ENCODE peak calls at places on chromosomes 12 and 14, in six cellular contexts. One of them, this sample, is unnamed.

GRCh38 chr12:11563785-11564739 is 85.4 kb upstream of the ETV6 start:
- DNase-seq in cardiac muscle cell: peak; percentile 16
- DNase-seq in neural progenitor cell: no peak
- DNase-seq in osteoblast: peak; percentile 9
- DNase-seq in WTC11: no peak
- DNase-seq in GM23338: no peak
- DNase-seq in this sample: no peak

GRCh38 chr14:95998656-95999055 is 40.5 kb upstream of the C14orf132 start:
- DNase-seq in cardiac muscle cell: peak; percentile 62
- DNase-seq in neural progenitor cell: no peak
- DNase-seq in osteoblast: peak; percentile 48
- DNase-seq in WTC11: no peak
- DNase-seq in GM23338: no peak
- DNase-seq in this sample: no peak

GRCh38 chr14:79278798-79279644 is 932.3 kb downstream of the DIO2 start:
- DNase-seq in cardiac muscle cell: peak; percentile 86
- DNase-seq in neural progenitor cell: peak; percentile 96
- DNase-seq in osteoblast: peak; percentile 87
- DNase-seq in WTC11: peak; percentile 85
- DNase-seq in GM23338: peak; percentile 93
- DNase-seq in this sample: no peak

GRCh38 chr14:38248629-38249028 is 7.3 kb downstream of the CLEC14A start:
- DNase-seq in cardiac muscle cell: no peak
- DNase-seq in neural progenitor cell: peak; percentile 29
- DNase-seq in osteoblast: no peak
- DNase-seq in WTC11: no peak
- DNase-seq in GM23338: peak; percentile 41
- DNase-seq in this sample: no peak

GRCh38 chr14:102849522-102850379 is 72.5 kb downstream of the TRAF3 start:
- DNase-seq in cardiac muscle cell: peak; percentile 19
- DNase-seq in neural progenitor cell: no peak
- DNase-seq in osteoblast: no peak
- DNase-seq in WTC11: no peak
- DNase-seq in GM23338: no peak
- DNase-seq in this sample: no peak

GRCh38 chr14:52527052-52527451 is 25.3 kb downstream of the TXNDC16 start:
- DNase-seq in cardiac muscle cell: no peak
- DNase-seq in neural progenitor cell: no peak
- DNase-seq in osteoblast: no peak
- DNase-seq in WTC11: no peak
- DNase-seq in GM23338: peak; percentile 17
- DNase-seq in this sample: no peak

GRCh38 chr14:63901434-63902085 is 48.8 kb downstream of the SYNE2 start:
- DNase-seq in cardiac muscle cell: peak; percentile 91
- DNase-seq in neural progenitor cell: no peak
- DNase-seq in osteoblast: no peak
- DNase-seq in WTC11: no peak
- DNase-seq in GM23338: no peak
- DNase-seq in this sample: no peak

GRCh38 chr12:124277394-124278222 is 17.3 kb upstream of the RFLNA start:
- DNase-seq in cardiac muscle cell: no peak
- DNase-seq in neural progenitor cell: no peak
- DNase-seq in osteoblast: no peak
- DNase-seq in WTC11: no peak
- DNase-seq in GM23338: no peak
- DNase-seq in this sample: no peak

GRCh38 chr14:50812180-50812579 is 18.8 kb downstream of the NIN start:
- DNase-seq in cardiac muscle cell: no peak
- DNase-seq in neural progenitor cell: no peak
- DNase-seq in osteoblast: no peak
- DNase-seq in WTC11: no peak
- DNase-seq in GM23338: no peak
- DNase-seq in this sample: no peak

GRCh38 chr14:92969470-92970232 is 46.7 kb downstream of the CHGA start:
- DNase-seq in cardiac muscle cell: no peak
- DNase-seq in neural progenitor cell: no peak
- DNase-seq in osteoblast: peak; percentile 45
- DNase-seq in WTC11: no peak
- DNase-seq in GM23338: no peak
- DNase-seq in this sample: no peak

GRCh38 chr12:76519538-76519937 is 40.0 kb downstream of the OSBPL8 start:
- DNase-seq in cardiac muscle cell: peak; percentile 26
- DNase-seq in neural progenitor cell: no peak
- DNase-seq in osteoblast: no peak
- DNase-seq in WTC11: no peak
- DNase-seq in GM23338: no peak
- DNase-seq in this sample: peak; percentile 49

GRCh38 chr14:50060871-50061663 is 55.3 kb downstream of the VCPKMT start:
- DNase-seq in cardiac muscle cell: peak; percentile 96
- DNase-seq in neural progenitor cell: no peak
- DNase-seq in osteoblast: peak; percentile 96
- DNase-seq in WTC11: no peak
- DNase-seq in GM23338: peak; percentile 80
- DNase-seq in this sample: peak; percentile 83

GRCh38 chr14:59306775-59307174 is 118.3 kb downstream of the DAAM1 start:
- DNase-seq in cardiac muscle cell: peak; percentile 49
- DNase-seq in neural progenitor cell: no peak
- DNase-seq in osteoblast: no peak
- DNase-seq in WTC11: no peak
- DNase-seq in GM23338: no peak
- DNase-seq in this sample: no peak

GRCh38 chr12:121507245-121507644 is 73.6 kb downstream of the KDM2B start:
- DNase-seq in cardiac muscle cell: no peak
- DNase-seq in neural progenitor cell: no peak
- DNase-seq in osteoblast: no peak
- DNase-seq in WTC11: no peak
- DNase-seq in GM23338: no peak
- DNase-seq in this sample: no peak

GRCh38 chr12:122206976-122207375 is 3.5 kb downstream of the B3GNT4 start:
- DNase-seq in cardiac muscle cell: no peak
- DNase-seq in neural progenitor cell: no peak
- DNase-seq in osteoblast: peak; percentile 66
- DNase-seq in WTC11: no peak
- DNase-seq in GM23338: no peak
- DNase-seq in this sample: no peak

GRCh38 chr12:7092229-7092985 is at the start of gene C1R:
- DNase-seq in cardiac muscle cell: peak; percentile 95
- DNase-seq in neural progenitor cell: peak; percentile 69
- DNase-seq in osteoblast: peak; percentile 96
- DNase-seq in WTC11: peak; percentile 76
- DNase-seq in GM23338: peak; percentile 84
- DNase-seq in this sample: no peak

GRCh38 chr14:71651228-71651627 is 281.0 kb upstream of the RGS6 start:
- DNase-seq in cardiac muscle cell: peak; percentile 91
- DNase-seq in neural progenitor cell: no peak
- DNase-seq in osteoblast: no peak
- DNase-seq in WTC11: no peak
- DNase-seq in GM23338: no peak
- DNase-seq in this sample: no peak

GRCh38 chr14:21476925-21477681 is at the start of the genes RAB2B and TOX4:
- DNase-seq in cardiac muscle cell: peak; percentile 99
- DNase-seq in neural progenitor cell: peak; percentile 98
- DNase-seq in osteoblast: peak; percentile 96
- DNase-seq in WTC11: peak; percentile 97
- DNase-seq in GM23338: peak; percentile 99
- DNase-seq in this sample: peak; percentile 97

GRCh38 chr14:83255015-83255726 is 1721.5 kb upstream of the SEL1L start:
- DNase-seq in cardiac muscle cell: no peak
- DNase-seq in neural progenitor cell: no peak
- DNase-seq in osteoblast: no peak
- DNase-seq in WTC11: no peak
- DNase-seq in GM23338: no peak
- DNase-seq in this sample: no peak

GRCh38 chr12:114404451-114405198 is 1.3 kb downstream of the TBX5 start:
- DNase-seq in cardiac muscle cell: peak; percentile 40
- DNase-seq in neural progenitor cell: no peak
- DNase-seq in osteoblast: peak; percentile 72
- DNase-seq in WTC11: no peak
- DNase-seq in GM23338: peak; percentile 39
- DNase-seq in this sample: no peak

GRCh38 chr12:114403690-114404450 is 2.1 kb downstream of the TBX5 start:
- DNase-seq in cardiac muscle cell: peak; percentile 71
- DNase-seq in neural progenitor cell: peak; percentile 66
- DNase-seq in osteoblast: no peak
- DNase-seq in WTC11: peak; percentile 68
- DNase-seq in GM23338: peak; percentile 71
- DNase-seq in this sample: no peak

GRCh38 chr12:114405199-114405448 is 820 bp downstream of the TBX5 start:
- DNase-seq in cardiac muscle cell: peak; percentile 49
- DNase-seq in neural progenitor cell: no peak
- DNase-seq in osteoblast: peak; percentile 75
- DNase-seq in WTC11: no peak
- DNase-seq in GM23338: no peak
- DNase-seq in this sample: no peak

GRCh38 chr12:114401346-114402320 is 4.3 kb downstream of the TBX5 start:
- DNase-seq in cardiac muscle cell: no peak
- DNase-seq in neural progenitor cell: no peak
- DNase-seq in osteoblast: peak; percentile 76
- DNase-seq in WTC11: no peak
- DNase-seq in GM23338: no peak
- DNase-seq in this sample: no peak

DNA sequence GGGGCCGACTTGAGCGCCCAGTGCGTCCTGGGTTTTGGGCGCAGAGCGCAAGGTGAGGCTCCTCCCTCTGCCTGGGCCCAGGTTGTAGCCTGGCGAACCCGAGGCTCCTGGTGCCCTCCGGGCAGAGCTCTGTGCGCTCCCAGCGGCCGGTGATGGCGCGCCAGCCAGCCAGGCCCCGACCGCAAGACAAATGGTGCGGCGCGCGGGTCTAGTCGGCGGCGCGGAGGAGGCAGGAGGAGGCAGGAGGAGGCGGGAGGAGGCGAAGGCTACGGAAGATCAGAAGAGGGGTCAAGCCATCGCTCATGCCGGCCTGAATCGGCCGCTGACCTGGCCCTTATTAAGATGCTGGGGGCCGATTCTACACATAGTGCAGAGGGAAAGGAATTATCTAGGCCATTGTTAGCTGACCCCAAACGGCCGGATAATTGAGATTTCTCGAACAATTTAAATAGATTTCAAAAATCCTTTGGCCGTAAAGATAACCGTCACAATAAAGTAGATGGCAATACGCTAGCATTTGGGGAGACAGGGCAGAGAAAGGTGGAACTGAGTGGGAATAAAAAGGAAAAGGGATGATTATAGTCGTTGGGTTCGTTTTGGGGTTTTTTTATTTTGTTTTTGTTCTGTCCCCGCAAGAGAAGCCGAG is 2.8 kb downstream of the TBX5 start:
- DNase-seq in cardiac muscle cell: peak; percentile 68
- DNase-seq in neural progenitor cell: peak; percentile 95
- DNase-seq in osteoblast: peak; percentile 75
- DNase-seq in WTC11: peak; percentile 87
- DNase-seq in GM23338: peak; percentile 93
- DNase-seq in this sample: no peak
- TF ChIP-seq CTCF in cardiac muscle cell: peak; percentile 32
- TF ChIP-seq CTCF in neural progenitor cell: peak; percentile 68
- TF ChIP-seq CTCF in osteoblast: no peak
- TF ChIP-seq CTCF in WTC11: no peak
- TF ChIP-seq CTCF in GM23338: peak; percentile 44
- TF ChIP-seq CTCF in this sample: no peak

DNA sequence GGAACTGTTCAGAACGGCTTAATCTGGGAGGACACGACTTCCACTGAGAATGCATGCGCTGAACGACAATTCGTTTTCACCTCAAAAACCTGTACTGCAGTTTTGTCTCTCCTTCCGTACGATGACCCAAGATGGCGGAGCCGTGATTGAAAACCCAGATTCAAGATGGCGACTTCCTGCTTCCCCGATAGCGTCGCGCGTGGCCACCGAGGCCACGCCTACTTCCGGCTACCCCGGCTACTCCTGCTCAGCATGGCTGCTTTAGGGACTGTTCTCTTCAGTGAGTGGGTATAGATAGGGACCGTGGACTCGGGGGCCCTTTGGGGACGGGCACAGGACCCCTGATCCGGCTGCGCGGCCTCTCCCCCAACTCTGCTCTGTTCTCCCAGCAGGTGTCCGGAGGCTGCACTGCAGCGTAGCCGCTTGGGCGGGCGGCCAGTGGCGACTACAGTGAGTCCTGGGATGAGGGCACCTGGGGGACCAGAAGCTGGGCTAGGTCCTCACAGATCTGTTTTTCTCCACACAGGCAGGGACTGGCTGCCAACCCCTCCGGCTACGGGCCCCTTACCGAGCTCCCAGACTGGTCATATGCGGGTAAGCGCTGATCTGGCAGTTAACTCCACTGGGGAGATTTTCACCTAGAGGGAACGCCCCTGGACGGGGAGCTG is at the start of gene MRPL52:
- DNase-seq in cardiac muscle cell: peak; percentile 91
- DNase-seq in neural progenitor cell: peak; percentile 87
- DNase-seq in osteoblast: peak; percentile 95
- DNase-seq in WTC11: peak; percentile 72
- DNase-seq in GM23338: peak; percentile 92
- DNase-seq in this sample: peak; percentile 88
- TF ChIP-seq CTCF in cardiac muscle cell: no peak
- TF ChIP-seq CTCF in neural progenitor cell: no peak
- TF ChIP-seq CTCF in osteoblast: no peak
- TF ChIP-seq CTCF in WTC11: no peak
- TF ChIP-seq CTCF in GM23338: no peak
- TF ChIP-seq CTCF in this sample: no peak

DNA sequence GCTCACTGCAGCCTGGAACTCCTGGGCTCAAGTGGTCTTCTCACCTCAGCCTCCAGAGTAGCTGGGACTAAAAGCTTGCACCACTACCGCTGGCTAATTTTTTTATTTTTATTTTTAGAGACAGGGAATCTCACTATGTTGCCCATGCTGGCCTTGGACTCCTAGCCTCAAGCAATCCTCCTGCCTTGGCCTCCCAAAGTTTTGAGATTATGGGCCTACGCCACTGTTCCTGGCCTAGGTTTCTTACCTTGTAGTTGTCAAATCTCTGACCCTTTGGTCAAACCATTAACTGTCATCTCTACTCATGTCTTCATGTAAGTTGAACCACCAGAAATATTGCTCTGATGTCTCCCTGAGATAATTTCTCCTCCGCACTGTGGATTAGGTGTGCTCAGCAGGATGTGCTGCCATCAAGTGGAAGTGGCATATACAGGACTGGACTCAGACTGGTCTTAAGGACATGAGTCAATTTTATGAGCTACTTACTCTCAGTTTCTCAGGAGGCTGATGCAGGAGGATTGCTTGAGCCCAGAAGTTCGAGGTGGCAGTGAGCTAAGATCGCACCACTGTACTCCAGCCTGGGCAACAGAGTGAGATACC is 28.5 kb downstream of the ACTR6 start:
- DNase-seq in cardiac muscle cell: peak; percentile 25
- DNase-seq in neural progenitor cell: no peak
- DNase-seq in osteoblast: no peak
- DNase-seq in WTC11: no peak
- DNase-seq in GM23338: peak; percentile 7
- DNase-seq in this sample: no peak
- TF ChIP-seq CTCF in cardiac muscle cell: no peak
- TF ChIP-seq CTCF in neural progenitor cell: no peak
- TF ChIP-seq CTCF in osteoblast: peak; percentile 28
- TF ChIP-seq CTCF in WTC11: no peak
- TF ChIP-seq CTCF in GM23338: peak; percentile 27
- TF ChIP-seq CTCF in this sample: no peak

GRCh38 chr12:105083551-105084105 is 630 bp downstream of the ALDH1L2 start:
- DNase-seq in cardiac muscle cell: peak; percentile 87
- DNase-seq in neural progenitor cell: peak; percentile 34
- DNase-seq in osteoblast: peak; percentile 80
- DNase-seq in WTC11: peak; percentile 32
- DNase-seq in GM23338: peak; percentile 37
- DNase-seq in this sample: no peak
- TF ChIP-seq CTCF in cardiac muscle cell: peak; percentile 10
- TF ChIP-seq CTCF in neural progenitor cell: no peak
- TF ChIP-seq CTCF in osteoblast: no peak
- TF ChIP-seq CTCF in WTC11: no peak
- TF ChIP-seq CTCF in GM23338: no peak
- TF ChIP-seq CTCF in this sample: no peak

GRCh38 chr12:9626821-9627220 is 19.1 kb upstream of the KLRB1 start:
- DNase-seq in cardiac muscle cell: no peak
- DNase-seq in neural progenitor cell: no peak
- DNase-seq in osteoblast: no peak
- DNase-seq in WTC11: no peak
- DNase-seq in GM23338: no peak
- DNase-seq in this sample: no peak
- TF ChIP-seq CTCF in cardiac muscle cell: no peak
- TF ChIP-seq CTCF in neural progenitor cell: no peak
- TF ChIP-seq CTCF in osteoblast: no peak
- TF ChIP-seq CTCF in WTC11: no peak
- TF ChIP-seq CTCF in GM23338: no peak
- TF ChIP-seq CTCF in this sample: no peak